ENCODE peak calls at places on chromosomes 4 and X, in six cellular contexts. One of them, this sample, is unnamed.

GRCh38 chr4:58732973-58733372 is 1622.8 kb upstream of the IGFBP7 start:
- DNase-seq in amniotic stem cell: no peak
- DNase-seq in iPS-NIHi11: no peak
- DNase-seq in activated CD4-positive, alpha-beta T cell treated with anti-CD3 and anti-CD28 coated beads, Interleukin-2, amount 50 U/mL, for 1 hour: no peak
- DNase-seq in GM13976: no peak
- DNase-seq in CD4-positive, alpha-beta T cell: no peak
- DNase-seq in this sample: no peak

GRCh38 chrX:37883196-37883595 is 35.8 kb upstream of the DYNLT3 start:
- DNase-seq in amniotic stem cell: no peak
- DNase-seq in iPS-NIHi11: no peak
- DNase-seq in activated CD4-positive, alpha-beta T cell treated with anti-CD3 and anti-CD28 coated beads, Interleukin-2, amount 50 U/mL, for 1 hour: no peak
- DNase-seq in GM13976: no peak
- DNase-seq in CD4-positive, alpha-beta T cell: no peak
- DNase-seq in this sample: no peak

GRCh38 chr4:28686618-28687017 is 1826.0 kb downstream of the STIM2 start:
- DNase-seq in amniotic stem cell: no peak
- DNase-seq in iPS-NIHi11: peak; percentile 68
- DNase-seq in activated CD4-positive, alpha-beta T cell treated with anti-CD3 and anti-CD28 coated beads, Interleukin-2, amount 50 U/mL, for 1 hour: no peak
- DNase-seq in GM13976: no peak
- DNase-seq in CD4-positive, alpha-beta T cell: no peak
- DNase-seq in this sample: no peak

GRCh38 chrX:109635151-109635550 is 10.2 kb upstream of the KCNE5 start:
- DNase-seq in amniotic stem cell: no peak
- DNase-seq in iPS-NIHi11: peak; percentile 38
- DNase-seq in activated CD4-positive, alpha-beta T cell treated with anti-CD3 and anti-CD28 coated beads, Interleukin-2, amount 50 U/mL, for 1 hour: no peak
- DNase-seq in GM13976: no peak
- DNase-seq in CD4-positive, alpha-beta T cell: no peak
- DNase-seq in this sample: no peak

GRCh38 chr4:102562995-102563394 is 61.8 kb downstream of the NFKB1 start:
- DNase-seq in amniotic stem cell: no peak
- DNase-seq in iPS-NIHi11: no peak
- DNase-seq in activated CD4-positive, alpha-beta T cell treated with anti-CD3 and anti-CD28 coated beads, Interleukin-2, amount 50 U/mL, for 1 hour: no peak
- DNase-seq in GM13976: no peak
- DNase-seq in CD4-positive, alpha-beta T cell: no peak
- DNase-seq in this sample: no peak

GRCh38 chr4:156971168-156971601 is 414 bp downstream of the PDGFC start:
- DNase-seq in amniotic stem cell: no peak
- DNase-seq in iPS-NIHi11: no peak
- DNase-seq in activated CD4-positive, alpha-beta T cell treated with anti-CD3 and anti-CD28 coated beads, Interleukin-2, amount 50 U/mL, for 1 hour: no peak
- DNase-seq in GM13976: peak; percentile 36
- DNase-seq in CD4-positive, alpha-beta T cell: no peak
- DNase-seq in this sample: no peak

GRCh38 chr4:142092941-142093340 is 456.6 kb downstream of the IL15 start:
- DNase-seq in amniotic stem cell: no peak
- DNase-seq in iPS-NIHi11: no peak
- DNase-seq in activated CD4-positive, alpha-beta T cell treated with anti-CD3 and anti-CD28 coated beads, Interleukin-2, amount 50 U/mL, for 1 hour: no peak
- DNase-seq in GM13976: no peak
- DNase-seq in CD4-positive, alpha-beta T cell: no peak
- DNase-seq in this sample: no peak

GRCh38 chr4:81260443-81261102 is 45.6 kb upstream of the PRKG2 start:
- DNase-seq in amniotic stem cell: no peak
- DNase-seq in iPS-NIHi11: peak; percentile 46
- DNase-seq in activated CD4-positive, alpha-beta T cell treated with anti-CD3 and anti-CD28 coated beads, Interleukin-2, amount 50 U/mL, for 1 hour: no peak
- DNase-seq in GM13976: no peak
- DNase-seq in CD4-positive, alpha-beta T cell: no peak
- DNase-seq in this sample: no peak

GRCh38 chr4:1960170-1960825 is 48.5 kb downstream of the NELFA start:
- DNase-seq in amniotic stem cell: no peak
- DNase-seq in iPS-NIHi11: no peak
- DNase-seq in activated CD4-positive, alpha-beta T cell treated with anti-CD3 and anti-CD28 coated beads, Interleukin-2, amount 50 U/mL, for 1 hour: no peak
- DNase-seq in GM13976: no peak
- DNase-seq in CD4-positive, alpha-beta T cell: no peak
- DNase-seq in this sample: no peak

GRCh38 chrX:81174286-81174685 is 27.4 kb downstream of the HMGN5 start:
- DNase-seq in amniotic stem cell: peak; percentile 5
- DNase-seq in iPS-NIHi11: no peak
- DNase-seq in activated CD4-positive, alpha-beta T cell treated with anti-CD3 and anti-CD28 coated beads, Interleukin-2, amount 50 U/mL, for 1 hour: no peak
- DNase-seq in GM13976: peak; percentile 4
- DNase-seq in CD4-positive, alpha-beta T cell: no peak
- DNase-seq in this sample: no peak